ENCODE peak calls at places on chromosomes 5 and 9, in five cellular contexts. M is H9, L is IMR-90, S is mesendoderm, Z is neuronal stem cell. T is an unnamed sample.

GRCh38 chr9:128251701-128252100 is 24.1 kb downstream of the GOLGA2 start:
- DNase-seq in S (no peak), M (no peak), Z (no peak), L (no peak), T (no peak)

GRCh38 chr9:84710701-84711397 is 41.3 kb downstream of the NTRK2 start:
- DNase-seq in S (no peak), L (no peak), M (no peak), Z (no peak), T (no peak)

GRCh38 chr5:138620661-138621224 is 45.5 kb upstream of the HSPA9 start:
- DNase-seq in Z (no peak), S (no peak), M (no peak), L (no peak), T (no peak)

GRCh38 chr9:76658510-76659231 is 105.6 kb upstream of the PCA3 start:
- DNase-seq in Z (no peak), S (peak; percentile 79), M (no peak), L (peak; percentile 76), T (peak; percentile 64)

GRCh38 chr5:173045481-173045880 is 10.7 kb upstream of the CREBRF start:
- DNase-seq in M (peak; percentile 53), Z (no peak), L (no peak), S (peak; percentile 59), T (peak; percentile 69)

GRCh38 chr9:6247266-6247665 is 31.7 kb downstream of the IL33 start:
- DNase-seq in S (no peak), L (no peak), M (no peak), Z (no peak), T (no peak)

GRCh38 chr9:93467062-93467416 is 13.7 kb upstream of the FAM120AOS start:
- DNase-seq in Z (no peak), L (no peak), S (no peak), M (no peak), T (no peak)

GRCh38 chr9:115210699-115211098 is 92.7 kb upstream of the TNC start:
- DNase-seq in M (no peak), Z (no peak), S (no peak), L (no peak), T (no peak)

GRCh38 chr5:179307931-179308471 is 37.3 kb downstream of the ADAMTS2 start:
- DNase-seq in Z (no peak), S (peak; percentile 5), L (no peak), M (no peak), T (no peak)

GRCh38 chr9:29969856-29970647 is 2396.8 kb upstream of the C9orf72 start:
- DNase-seq in M (no peak), L (no peak), Z (no peak), S (no peak), T (no peak)

GRCh38 chr5:146040559-146040958 is 64.8 kb downstream of the PLAC8L1 start:
- DNase-seq in Z (no peak), M (no peak), S (no peak), L (no peak), T (no peak)

GRCh38 chr5:26487553-26487952 is 550.8 kb downstream of the CDH9 start:
- DNase-seq in M (no peak), L (no peak), S (peak; percentile 79), Z (no peak), T (no peak)

GRCh38 chr9:136850866-136851775 is 1.0 kb upstream of the MAMDC4 start:
- DNase-seq in M (no peak), Z (no peak), L (no peak), S (no peak), T (no peak)

GRCh38 chr5:159163700-159164044 is 45.7 kb downstream of the RNF145 start:
- DNase-seq in S (no peak), Z (no peak), L (no peak), M (no peak), T (no peak)

GRCh38 chr5:136518814-136519213 is 153.5 kb upstream of the TRPC7 start:
- DNase-seq in M (no peak), Z (no peak), S (no peak), L (no peak), T (no peak)

GRCh38 chr5:178162481-178162880 is 8.8 kb upstream of the NHP2 start:
- DNase-seq in M (no peak), Z (no peak), S (no peak), L (no peak), T (peak; percentile 37)

GRCh38 chr5:14004598-14005394 is 60.3 kb upstream of the DNAH5 start:
- DNase-seq in S (peak; percentile 69), L (peak; percentile 36), M (no peak), Z (no peak), T (no peak)

GRCh38 chr5:15501057-15501791 is 1.2 kb downstream of the FBXL7 start:
- DNase-seq in L (peak; percentile 76), Z (peak; percentile 57), M (peak; percentile 75), S (peak; percentile 90), T (peak; percentile 20)

GRCh38 chr5:155085282-155085990 is 71.9 kb downstream of the KIF4B start:
- DNase-seq in Z (no peak), S (no peak), M (no peak), L (no peak), T (peak; percentile 86)

GRCh38 chr5:137205237-137205636 is 293.9 kb downstream of the SPOCK1 start:
- DNase-seq in Z (no peak), L (no peak), S (no peak), M (no peak), T (no peak)

GRCh38 chr9:98873535-98874432 is 66.3 kb downstream of the GALNT12 start:
- DNase-seq in S (no peak), L (no peak), Z (no peak), M (no peak), T (peak; percentile 67)

GRCh38 chr5:65927497-65928340 is 1.3 kb downstream of the ERBIN start:
- DNase-seq in Z (no peak), S (peak; percentile 65), M (no peak), L (peak; percentile 72), T (peak; percentile 20)

DNA sequence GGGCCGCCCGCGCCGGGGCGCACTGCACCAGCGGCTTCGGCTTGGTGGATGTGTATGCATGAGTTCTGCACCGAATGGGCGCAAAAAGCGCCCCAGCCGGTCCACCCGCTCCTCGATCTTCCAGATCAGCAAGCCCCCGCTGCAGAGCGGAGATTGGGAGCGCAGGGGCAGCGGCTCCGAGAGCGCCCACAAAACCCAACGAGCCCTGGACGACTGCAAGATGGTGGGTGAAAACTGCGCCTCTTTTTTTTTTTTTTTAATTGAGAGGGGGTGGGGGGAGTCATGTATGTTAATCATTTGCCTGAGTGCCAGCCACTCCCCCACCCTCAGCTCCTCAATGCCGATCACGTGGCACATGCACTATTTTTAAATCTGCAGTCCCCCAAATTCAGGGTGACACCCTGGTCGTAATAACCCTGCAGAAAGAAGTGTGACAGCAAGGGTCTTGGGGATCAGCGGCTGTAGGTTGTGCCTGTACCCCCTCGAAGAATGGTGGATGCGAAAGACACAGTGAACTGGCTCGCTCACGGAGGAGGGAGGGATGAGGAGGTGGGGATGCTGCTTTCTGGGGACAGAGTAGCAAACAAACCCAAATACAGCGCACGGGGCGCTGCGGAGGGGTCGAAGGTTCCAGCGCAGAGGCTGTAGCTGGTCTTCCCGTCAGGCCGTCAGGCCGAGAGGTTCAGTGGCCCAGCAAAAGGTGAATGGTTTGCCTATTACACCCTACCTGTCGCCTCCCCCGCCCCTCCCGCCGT is 929 bp downstream of the RGS7BP start:
- DNase-seq in L (no peak), M (peak; percentile 63), Z (peak; percentile 11), S (peak; percentile 55), T (no peak)
- H3K9ac ChIP-seq in L (no peak overlapping the region), M (peak overlapping the region; percentile 57), Z (peak overlapping the region; percentile 95), S (peak overlapping the region; percentile 87), T (no peak overlapping the region)

DNA sequence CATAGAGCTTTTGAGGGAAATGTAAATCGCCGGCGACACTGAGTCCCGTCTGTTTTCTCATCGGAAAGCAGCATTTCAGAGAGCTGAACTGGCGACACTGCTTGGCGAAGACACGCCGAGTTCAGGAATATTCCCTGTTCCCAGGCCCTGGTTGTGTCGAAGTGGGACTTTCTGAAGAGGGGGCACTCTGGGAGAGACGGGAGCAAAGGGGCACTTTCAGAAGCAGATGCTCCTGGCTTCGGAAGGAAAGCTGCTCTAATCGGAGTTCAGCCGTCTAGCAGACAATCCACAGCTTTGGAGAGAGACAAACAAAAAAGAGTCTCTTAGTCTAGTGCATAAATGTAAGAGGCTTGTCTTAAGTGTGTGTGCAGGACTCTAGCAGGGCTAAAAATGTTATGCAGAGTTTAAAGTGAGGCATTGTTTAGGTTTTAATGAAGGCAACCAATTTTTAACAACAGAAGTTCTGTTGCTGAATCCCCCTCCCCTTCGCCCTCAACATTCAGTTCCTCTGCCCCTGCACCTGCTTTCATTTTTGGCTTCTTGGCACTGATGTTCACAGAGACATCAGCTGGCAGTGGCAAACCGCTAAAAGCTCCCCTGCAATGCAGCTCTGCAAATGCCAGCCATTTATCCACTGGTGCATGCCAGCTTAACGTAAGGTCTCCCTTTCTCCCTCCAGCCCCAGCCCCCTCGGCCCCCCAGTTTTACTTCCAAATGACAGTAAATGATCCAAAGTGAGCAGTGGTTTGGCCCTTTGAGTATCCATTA is 289.5 kb upstream of the MPDZ start:
- DNase-seq in Z (no peak), S (peak; percentile 29), L (no peak), M (peak; percentile 33), T (no peak)
- H2BK5ac ChIP-seq in Z (no peak overlapping the region), S (no peak overlapping the region), L (no peak overlapping the region), M (no peak overlapping the region), T (no peak overlapping the region)

DNA sequence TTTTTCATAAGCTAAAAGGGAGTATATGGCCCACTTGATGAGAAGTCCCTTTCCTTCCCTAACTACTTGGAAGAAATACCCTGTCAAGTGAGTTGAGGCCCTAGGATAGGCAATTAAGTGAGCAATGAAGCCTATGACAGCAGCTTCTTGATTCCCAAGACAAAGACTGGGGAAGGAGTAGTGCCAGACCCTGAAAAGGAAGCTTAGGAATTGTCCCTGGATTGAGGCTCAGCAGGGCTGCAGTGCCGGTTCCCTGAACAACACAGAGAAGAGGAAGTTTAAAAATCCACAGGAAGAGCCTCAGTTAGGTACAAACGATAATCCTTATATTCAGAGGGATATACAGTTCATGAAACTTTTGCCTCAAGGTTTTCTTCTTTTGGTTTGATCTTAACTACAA is 61.8 kb upstream of the RAD23B start:
- DNase-seq in S (peak; percentile 31), M (no peak), Z (no peak), L (no peak), T (no peak)
- H2AK5ac ChIP-seq in S (no peak overlapping the region), M (no peak overlapping the region), Z (no peak overlapping the region), L (no peak overlapping the region), T (no peak overlapping the region)

GRCh38 chr5:39440964-39441363 is 16.2 kb upstream of the DAB2 start:
- DNase-seq in M (no peak), S (no peak), Z (no peak), L (no peak), T (no peak)
- H3K9ac ChIP-seq in M (no peak overlapping the region), S (no peak overlapping the region), Z (no peak overlapping the region), L (no peak overlapping the region), T (no peak overlapping the region)

DNA sequence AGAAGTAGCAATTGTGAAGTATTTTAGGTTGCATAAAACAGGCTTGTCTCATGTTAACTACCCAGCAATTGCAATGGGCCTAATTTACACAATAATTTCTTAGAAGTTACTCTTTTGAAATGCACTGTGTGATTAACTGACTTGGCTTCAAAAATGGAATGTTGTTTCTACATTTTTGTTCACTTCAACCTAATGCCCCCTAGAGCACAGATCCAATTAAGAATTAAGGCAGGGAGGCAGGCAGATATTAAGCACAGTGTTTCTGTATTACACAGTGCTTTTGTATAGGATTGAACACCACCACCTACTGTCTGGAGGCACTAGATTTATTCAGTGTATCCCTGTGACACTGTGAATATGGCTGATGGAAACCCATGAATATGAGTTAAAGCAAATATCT is 302.1 kb downstream of the FBXL17 start:
- DNase-seq in L (no peak), Z (no peak), S (no peak), M (no peak), T (peak; percentile 26)
- H2BK5ac ChIP-seq in L (no peak overlapping the region), Z (no peak overlapping the region), S (peak overlapping the region; percentile 95), M (no peak overlapping the region), T (no peak overlapping the region)

GRCh38 chr9:129617167-129617566 is 3.7 kb downstream of the C9orf50 start:
- DNase-seq in L (peak; percentile 86), M (peak; percentile 72), Z (no peak), S (peak; percentile 89), T (peak; percentile 93)
- H2AK5ac ChIP-seq in L (peak overlapping the region; percentile 5), M (no peak overlapping the region), Z (no peak overlapping the region), S (no peak overlapping the region), T (no peak overlapping the region)

T was measured in trophoblast cell.